ENCODE peak calls at places on chromosomes 4 and X, in nine cellular contexts. K is psoas muscle, W is PC-9, F is spleen, G is RWPE2, A is breast epithelium, Z is esophagus muscularis mucosa, H is right lobe of liver, B is PC-3. T is an unnamed sample.

GRCh38 chr4:7904942-7905341 is 34.7 kb downstream of the AFAP1 start:
- DNase-seq in K (no peak), W (no peak), F (no peak), G (no peak), A (no peak), Z (no peak), H (no peak), B (no peak), T (no peak)

GRCh38 chr4:84582988-84583870 is at the start of gene CDS1:
- DNase-seq in K (peak; percentile 43), W (peak; percentile 37), F (peak; percentile 86), G (peak; percentile 75), A (peak; percentile 22), Z (no peak), H (peak; percentile 38), B (peak; percentile 46), T (peak; percentile 49)

GRCh38 chr4:3252831-3253641 is 4.1 kb downstream of the MSANTD1 start:
- DNase-seq in K (peak; percentile 45), W (no peak), F (peak; percentile 78), G (peak; percentile 56), A (no peak), Z (no peak), H (peak; percentile 10), B (no peak), T (no peak)

GRCh38 chrX:82666355-82666754 is 841.7 kb upstream of the POU3F4 start:
- DNase-seq in K (no peak), W (no peak), F (no peak), G (no peak), A (no peak), Z (no peak), H (no peak), B (no peak), T (no peak)

GRCh38 chr4:38804654-38805295 is at the start of gene TLR1:
- DNase-seq in K (no peak), W (no peak), F (no peak), G (no peak), A (no peak), Z (no peak), H (no peak), B (peak; percentile 65), T (peak; percentile 15)

GRCh38 chr4:89497517-89498308 is 190.1 kb upstream of the GPRIN3 start:
- DNase-seq in K (no peak), W (no peak), F (no peak), G (no peak), A (no peak), Z (no peak), H (no peak), B (peak; percentile 63), T (no peak)

GRCh38 chrX:82711432-82711831 is 796.7 kb upstream of the POU3F4 start:
- DNase-seq in K (no peak), W (no peak), F (no peak), G (no peak), A (no peak), Z (no peak), H (no peak), B (peak; percentile 41), T (no peak)

GRCh38 chrX:78321809-78322208 is 5.6 kb downstream of the CYSLTR1 start:
- DNase-seq in K (no peak), W (no peak), F (peak; percentile 84), G (no peak), A (no peak), Z (no peak), H (no peak), B (peak; percentile 40), T (no peak)

GRCh38 chrX:37815366-37815765 is 32.0 kb downstream of the DYNLT3 start:
- DNase-seq in K (no peak), W (no peak), F (no peak), G (no peak), A (no peak), Z (no peak), H (no peak), B (no peak), T (no peak)

GRCh38 chr4:152937535-152938236 is 1.6 kb downstream of the FHDC1 start:
- DNase-seq in K (peak; percentile 76), W (peak; percentile 39), F (peak; percentile 79), G (no peak), A (peak; percentile 28), Z (no peak), H (peak; percentile 37), B (no peak), T (peak; percentile 36)

GRCh38 chr4:140743194-140743931 is 12.8 kb downstream of the TBC1D9 start:
- DNase-seq in K (no peak), W (peak; percentile 28), F (no peak), G (no peak), A (peak; percentile 42), Z (no peak), H (no peak), B (peak; percentile 35), T (no peak)

GRCh38 chr4:153553155-153553819 is 87.1 kb downstream of the TMEM131L start:
- DNase-seq in K (no peak), W (no peak), F (no peak), G (no peak), A (no peak), Z (no peak), H (no peak), B (no peak), T (no peak)

GRCh38 chrX:40068048-40068447 is 29.7 kb downstream of the BCOR start:
- DNase-seq in K (no peak), W (no peak), F (no peak), G (no peak), A (no peak), Z (no peak), H (no peak), B (peak; percentile 45), T (peak; percentile 15)

GRCh38 chr4:55758570-55758969 is 61.0 kb upstream of the EXOC1L start:
- DNase-seq in K (no peak), W (no peak), F (no peak), G (no peak), A (no peak), Z (no peak), H (no peak), B (no peak), T (no peak)

GRCh38 chr4:155973639-155974475 is 20.2 kb upstream of the CTSO start:
- DNase-seq in K (no peak), W (no peak), F (no peak), G (no peak), A (no peak), Z (no peak), H (no peak), B (peak; percentile 24), T (peak; percentile 16)

DNA sequence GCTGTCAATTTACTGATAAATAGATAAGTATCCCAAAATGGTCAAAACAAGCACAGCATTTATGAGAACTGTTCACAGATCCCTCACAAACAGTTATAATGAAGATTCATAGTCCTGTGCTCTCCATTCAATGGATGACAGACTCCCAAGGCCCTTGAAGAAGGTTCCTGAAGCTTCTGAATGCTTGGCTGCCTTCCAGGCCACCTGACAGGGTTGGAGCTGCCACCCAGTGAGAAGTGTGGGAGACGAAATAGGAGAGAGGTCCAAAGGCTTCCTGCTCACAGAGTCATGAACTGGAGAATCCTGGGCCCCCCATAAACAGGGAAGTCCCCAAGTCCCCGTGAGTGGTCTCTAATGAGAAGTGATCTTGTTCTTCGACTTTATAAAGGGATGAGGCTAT is 26.0 kb upstream of the ANXA3 start:
- DNase-seq in K (no peak), W (no peak), F (no peak), G (no peak), A (no peak), Z (no peak), H (no peak), B (no peak), T (no peak)
- H3K27ac ChIP-seq in K (no peak overlapping the region), W (no peak overlapping the region), F (no peak overlapping the region), G (no peak overlapping the region), A (no peak overlapping the region), Z (no peak overlapping the region), H (no peak overlapping the region), B (no peak overlapping the region), T (no peak overlapping the region)

GRCh38 chr4:186368291-186368690 is 102.3 kb downstream of the F11 start:
- DNase-seq in K (no peak), W (no peak), F (no peak), G (no peak), A (no peak), Z (no peak), H (no peak), B (no peak), T (peak; percentile 84)

GRCh38 chr4:186360551-186360950 is 94.6 kb downstream of the F11 start:
- DNase-seq in K (no peak), W (no peak), F (no peak), G (no peak), A (no peak), Z (no peak), H (no peak), B (no peak), T (no peak)

DNA sequence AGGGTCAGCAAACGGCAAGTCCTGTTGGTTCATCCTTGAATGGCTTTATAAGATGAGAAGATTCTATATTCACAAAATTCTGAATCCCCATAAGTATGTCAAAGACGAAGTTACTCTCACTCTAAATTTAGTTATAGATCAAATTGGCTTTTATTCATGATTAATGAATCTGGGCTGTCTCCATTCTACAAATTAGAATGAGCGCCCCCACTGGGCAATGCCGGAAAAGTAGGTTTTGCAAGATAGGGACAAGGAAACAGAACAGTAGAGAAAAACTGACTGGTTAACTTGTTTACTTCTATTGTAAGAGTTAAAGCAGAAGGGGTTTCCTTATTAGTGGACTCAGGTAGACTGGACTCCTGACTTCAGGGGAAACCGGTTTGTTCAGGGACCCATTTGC is 100.3 kb downstream of the F11 start:
- DNase-seq in K (no peak), W (no peak), F (no peak), G (no peak), A (no peak), Z (no peak), H (no peak), B (no peak), T (no peak)
- TF ChIP-seq CTCF in K (no peak), W (no peak), F (no peak), G (no peak), A (no peak), Z (no peak), H (no peak), B (peak; percentile 36), T (no peak)

GRCh38 chr4:121696140-121696640 is 590 bp downstream of the ANXA5 start:
- DNase-seq in K (peak; percentile 85), W (no peak), F (peak; percentile 91), G (peak; percentile 66), A (peak; percentile 71), Z (peak; percentile 95), H (peak; percentile 84), B (peak; percentile 60), T (peak; percentile 40)
- H3K27ac ChIP-seq in K (peak overlapping the region; percentile 97), W (peak overlapping the region; percentile 63), F (peak overlapping the region; percentile 95), G (peak overlapping the region; percentile 97), A (peak overlapping the region; percentile 98), Z (peak overlapping the region; percentile 99), H (peak overlapping the region; percentile 90), B (peak overlapping the region; percentile 90), T (peak overlapping the region; percentile 95)

DNA sequence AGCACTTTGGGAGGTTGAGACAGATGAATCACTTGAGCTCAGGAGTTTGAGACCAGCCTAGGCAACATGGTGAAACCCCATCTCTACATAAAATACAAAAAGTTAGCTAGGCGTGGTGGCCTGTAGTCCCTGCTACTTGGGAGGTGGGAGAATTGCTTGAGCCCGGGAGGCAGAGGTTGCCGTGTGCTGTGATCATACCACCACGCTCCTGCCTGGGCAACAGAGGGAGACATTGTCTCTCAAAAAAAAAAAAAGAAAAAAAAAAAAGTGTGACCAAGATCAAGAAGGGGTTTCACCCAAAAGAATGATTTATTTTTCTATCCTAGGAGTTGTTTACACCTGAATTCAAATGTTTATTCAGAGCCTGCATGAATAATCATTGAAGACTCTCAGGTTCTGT is 572.4 kb upstream of the GALNT7 start:
- DNase-seq in K (no peak), W (no peak), F (no peak), G (no peak), A (no peak), Z (no peak), H (no peak), B (peak; percentile 11), T (no peak)
- TF ChIP-seq CTCF in K (no peak), W (no peak), F (no peak), G (peak; percentile 8), A (no peak), Z (no peak), H (no peak), B (peak; percentile 46), T (no peak)

GRCh38 chrX:21926527-21927278 is 13.8 kb upstream of the SMS start:
- DNase-seq in K (no peak), W (peak; percentile 24), F (no peak), G (no peak), A (no peak), Z (no peak), H (no peak), B (peak; percentile 96), T (peak; percentile 59)
- H3K27ac ChIP-seq in K (no peak overlapping the region), W (peak overlapping the region; percentile 82), F (no peak overlapping the region), G (peak overlapping the region; percentile 94), A (no peak overlapping the region), Z (peak overlapping the region; percentile 26), H (peak overlapping the region; percentile 22), B (peak overlapping the region; percentile 78), T (no peak overlapping the region)

T was measured in RWPE1.